ENCODE peak calls at places on chromosome 12, in five cellular contexts. M is HEK293T; Q is effector memory CD4-positive, alpha-beta T cell; H is stimulated activated CD4-positive, alpha-beta T cell treated with anti-CD3 and anti-CD28 coated beads, Interleukin-2, amount 100 ng/mL, for 24 hours; J is mucosa of descending colon. T is an unnamed sample.
A peak's percentile ranks its signal among the peaks of the same experiment; 100 is the strongest.

GRCh38 chr12:131454418-131455217 is 256.3 kb upstream of the SFSWAP start:
- DNase-seq in M (peak; percentile 82), Q (no peak), H (peak; percentile 59), J (peak; percentile 48), T (peak; percentile 12)

GRCh38 chr12:131592972-131593371 is 117.9 kb upstream of the SFSWAP start:
- DNase-seq in M (no peak), Q (no peak), H (peak; percentile 9), J (no peak), T (peak; percentile 8)

GRCh38 chr12:114448618-114448933 is 42.6 kb upstream of the TBX5 start:
- DNase-seq in M (no peak), Q (no peak), H (no peak), J (no peak), T (no peak)

GRCh38 chr12:54716284-54716683 is 68.1 kb upstream of the DCD start:
- DNase-seq in M (no peak), Q (no peak), H (no peak), J (no peak), T (no peak)

GRCh38 chr12:118404876-118405521 is 28.6 kb downstream of the SUDS3 start:
- DNase-seq in M (peak; percentile 45), Q (no peak), H (peak; percentile 64), J (peak; percentile 88), T (peak; percentile 18)

GRCh38 chr12:26389303-26389702 is 193.9 kb downstream of the SSPN start:
- DNase-seq in M (no peak), Q (no peak), H (no peak), J (no peak), T (no peak)

GRCh38 chr12:49868952-49869815 is 26.3 kb upstream of the BCDIN3D start:
- DNase-seq in M (peak; percentile 55), Q (no peak), H (no peak), J (peak; percentile 53), T (no peak)

GRCh38 chr12:100753837-100754236 is 40.7 kb upstream of the ANO4 start:
- DNase-seq in M (no peak), Q (no peak), H (no peak), J (no peak), T (no peak)

GRCh38 chr12:117459229-117459628 is 97.8 kb upstream of the NOS1 start:
- DNase-seq in M (no peak), Q (no peak), H (no peak), J (no peak), T (no peak)

GRCh38 chr12:32036477-32037263 is 70.0 kb upstream of the BICD1 start:
- DNase-seq in M (no peak), Q (no peak), H (no peak), J (no peak), T (no peak)

GRCh38 chr12:89882051-89882450 is 173.4 kb upstream of the ATP2B1 start:
- DNase-seq in M (no peak), Q (no peak), H (no peak), J (no peak), T (no peak)